ENCODE peak calls at places on chromosomes 12 and 14, in five cellular contexts. One of them, this sample, is unnamed.

GRCh38 chr14:99790201-99790977 is 2.8 kb upstream of the EML1 start:
- DNase-seq in GM12864: no peak
- DNase-seq in GOT3: no peak
- DNase-seq in globus pallidus: no peak
- DNase-seq in GF-D8: no peak
- DNase-seq in this sample: no peak

GRCh38 chr14:64170190-64170589 is 124.0 kb downstream of the ESR2 start:
- DNase-seq in GM12864: peak; percentile 29
- DNase-seq in GOT3: no peak
- DNase-seq in globus pallidus: no peak
- DNase-seq in GF-D8: no peak
- DNase-seq in this sample: no peak

GRCh38 chr12:578743-579449 is 84.3 kb downstream of the NINJ2 start:
- DNase-seq in GM12864: no peak
- DNase-seq in GOT3: no peak
- DNase-seq in globus pallidus: no peak
- DNase-seq in GF-D8: no peak
- DNase-seq in this sample: no peak

GRCh38 chr12:80218925-80219714 is 119.8 kb downstream of the OTOGL start:
- DNase-seq in GM12864: no peak
- DNase-seq in GOT3: no peak
- DNase-seq in globus pallidus: no peak
- DNase-seq in GF-D8: no peak
- DNase-seq in this sample: no peak

GRCh38 chr12:101173197-101173749 is 36.8 kb downstream of the SLC5A8 start:
- DNase-seq in GM12864: no peak
- DNase-seq in GOT3: no peak
- DNase-seq in globus pallidus: no peak
- DNase-seq in GF-D8: no peak
- DNase-seq in this sample: no peak

GRCh38 chr14:24634158-24634557 is at the start of gene GZMB:
- DNase-seq in GM12864: no peak
- DNase-seq in GOT3: no peak
- DNase-seq in globus pallidus: no peak
- DNase-seq in GF-D8: no peak
- DNase-seq in this sample: peak; percentile 40

GRCh38 chr14:99896371-99896770 is 103.2 kb downstream of the EML1 start:
- DNase-seq in GM12864: no peak
- DNase-seq in GOT3: no peak
- DNase-seq in globus pallidus: no peak
- DNase-seq in GF-D8: no peak
- DNase-seq in this sample: no peak

GRCh38 chr12:64780531-64781373 is 21.5 kb upstream of the GNS start:
- DNase-seq in GM12864: no peak
- DNase-seq in GOT3: no peak
- DNase-seq in globus pallidus: no peak
- DNase-seq in GF-D8: no peak
- DNase-seq in this sample: peak; percentile 87

GRCh38 chr12:110371408-110372055 is 32.0 kb downstream of the ANAPC7 start:
- DNase-seq in GM12864: no peak
- DNase-seq in GOT3: no peak
- DNase-seq in globus pallidus: no peak
- DNase-seq in GF-D8: peak; percentile 51
- DNase-seq in this sample: no peak

GRCh38 chr12:71517145-71517846 is 77.7 kb downstream of the LGR5 start:
- DNase-seq in GM12864: no peak
- DNase-seq in GOT3: no peak
- DNase-seq in globus pallidus: no peak
- DNase-seq in GF-D8: no peak
- DNase-seq in this sample: no peak

GRCh38 chr14:66974397-66975025 is 214.7 kb upstream of the GARIN2 start:
- DNase-seq in GM12864: no peak
- DNase-seq in GOT3: no peak
- DNase-seq in globus pallidus: no peak
- DNase-seq in GF-D8: no peak
- DNase-seq in this sample: no peak

GRCh38 chr12:56375598-56376434 is 13.2 kb upstream of the APOF start:
- DNase-seq in GM12864: peak; percentile 68
- DNase-seq in GOT3: no peak
- DNase-seq in globus pallidus: no peak
- DNase-seq in GF-D8: no peak
- DNase-seq in this sample: no peak

GRCh38 chr14:26522985-26523384 is 74.8 kb downstream of the NOVA1 start:
- DNase-seq in GM12864: no peak
- DNase-seq in GOT3: no peak
- DNase-seq in globus pallidus: no peak
- DNase-seq in GF-D8: no peak
- DNase-seq in this sample: no peak

GRCh38 chr12:5171701-5172100 is 128.0 kb downstream of the KCNA5 start:
- DNase-seq in GM12864: no peak
- DNase-seq in GOT3: no peak
- DNase-seq in globus pallidus: peak; percentile 7
- DNase-seq in GF-D8: no peak
- DNase-seq in this sample: no peak

GRCh38 chr14:84622357-84622756 is 907.6 kb upstream of the FLRT2 start:
- DNase-seq in GM12864: no peak
- DNase-seq in GOT3: no peak
- DNase-seq in globus pallidus: no peak
- DNase-seq in GF-D8: no peak
- DNase-seq in this sample: no peak

GRCh38 chr12:57853864-57854556 is 7.5 kb upstream of the CTDSP2 start:
- DNase-seq in GM12864: no peak
- DNase-seq in GOT3: no peak
- DNase-seq in globus pallidus: no peak
- DNase-seq in GF-D8: no peak
- DNase-seq in this sample: no peak

GRCh38 chr14:22391908-22392307 is 197.1 kb downstream of the DAD1 start:
- DNase-seq in GM12864: peak; percentile 73
- DNase-seq in GOT3: no peak
- DNase-seq in globus pallidus: peak; percentile 75
- DNase-seq in GF-D8: peak; percentile 75
- DNase-seq in this sample: peak; percentile 74

GRCh38 chr12:3233813-3234212 is 156.6 kb downstream of the TSPAN9 start:
- DNase-seq in GM12864: no peak
- DNase-seq in GOT3: no peak
- DNase-seq in globus pallidus: no peak
- DNase-seq in GF-D8: no peak
- DNase-seq in this sample: no peak

GRCh38 chr14:78172428-78172827 is 2.3 kb downstream of the NRXN3 start:
- DNase-seq in GM12864: no peak
- DNase-seq in GOT3: no peak
- DNase-seq in globus pallidus: no peak
- DNase-seq in GF-D8: no peak
- DNase-seq in this sample: no peak